ENCODE peak calls at places on chromosome 12, in eight cellular contexts. One of them, this sample, is unnamed.

GRCh38 chr12:50088577-50089335 is 3.6 kb downstream of the SMARCD1 start:
- DNase-seq in breast epithelium: no peak
- DNase-seq in Peyer's patch: peak
- DNase-seq in NCI-H1092 treated with DMSO at 0.1 percent for 48 hours: no peak
- DNase-seq in stomach: peak
- DNase-seq in GM06990: no peak
- DNase-seq in naive B cell: peak
- DNase-seq in AG09319: no peak
- DNase-seq in this sample: peak

GRCh38 chr12:1811281-1811947 is 9.0 kb upstream of the LRTM2 start:
- DNase-seq in breast epithelium: no peak
- DNase-seq in Peyer's patch: no peak
- DNase-seq in NCI-H1092 treated with DMSO at 0.1 percent for 48 hours: no peak
- DNase-seq in stomach: no peak
- DNase-seq in GM06990: no peak
- DNase-seq in naive B cell: no peak
- DNase-seq in AG09319: no peak
- DNase-seq in this sample: no peak

GRCh38 chr12:269216-269615 is 6.6 kb upstream of the SLC6A13 start:
- DNase-seq in breast epithelium: no peak
- DNase-seq in Peyer's patch: no peak
- DNase-seq in NCI-H1092 treated with DMSO at 0.1 percent for 48 hours: peak
- DNase-seq in stomach: no peak
- DNase-seq in GM06990: no peak
- DNase-seq in naive B cell: no peak
- DNase-seq in AG09319: no peak
- DNase-seq in this sample: no peak

GRCh38 chr12:67910360-67911292 is 78.6 kb upstream of the IFNG-AS1 start:
- DNase-seq in breast epithelium: no peak
- DNase-seq in Peyer's patch: no peak
- DNase-seq in NCI-H1092 treated with DMSO at 0.1 percent for 48 hours: no peak
- DNase-seq in stomach: no peak
- DNase-seq in GM06990: no peak
- DNase-seq in naive B cell: no peak
- DNase-seq in AG09319: peak
- DNase-seq in this sample: no peak

GRCh38 chr12:103814436-103814835 is 26.6 kb downstream of the NT5DC3 start:
- DNase-seq in breast epithelium: no peak
- DNase-seq in Peyer's patch: no peak
- DNase-seq in NCI-H1092 treated with DMSO at 0.1 percent for 48 hours: no peak
- DNase-seq in stomach: no peak
- DNase-seq in GM06990: no peak
- DNase-seq in naive B cell: no peak
- DNase-seq in AG09319: no peak
- DNase-seq in this sample: no peak

GRCh38 chr12:106107566-106107965 is 31.2 kb downstream of the NUAK1 start:
- DNase-seq in breast epithelium: no peak
- DNase-seq in Peyer's patch: no peak
- DNase-seq in NCI-H1092 treated with DMSO at 0.1 percent for 48 hours: no peak
- DNase-seq in stomach: no peak
- DNase-seq in GM06990: no peak
- DNase-seq in naive B cell: no peak
- DNase-seq in AG09319: no peak
- DNase-seq in this sample: no peak

GRCh38 chr12:75635606-75636444 is 124.4 kb upstream of the KRR1 start:
- DNase-seq in breast epithelium: no peak
- DNase-seq in Peyer's patch: no peak
- DNase-seq in NCI-H1092 treated with DMSO at 0.1 percent for 48 hours: no peak
- DNase-seq in stomach: no peak
- DNase-seq in GM06990: no peak
- DNase-seq in naive B cell: no peak
- DNase-seq in AG09319: no peak
- DNase-seq in this sample: no peak

GRCh38 chr12:26434299-26434915 is 239.0 kb downstream of the SSPN start:
- DNase-seq in breast epithelium: no peak
- DNase-seq in Peyer's patch: peak
- DNase-seq in NCI-H1092 treated with DMSO at 0.1 percent for 48 hours: peak
- DNase-seq in stomach: no peak
- DNase-seq in GM06990: no peak
- DNase-seq in naive B cell: peak
- DNase-seq in AG09319: peak
- DNase-seq in this sample: peak

GRCh38 chr12:69897744-69898143 is 72.7 kb downstream of the MYRFL start:
- DNase-seq in breast epithelium: no peak
- DNase-seq in Peyer's patch: no peak
- DNase-seq in NCI-H1092 treated with DMSO at 0.1 percent for 48 hours: no peak
- DNase-seq in stomach: no peak
- DNase-seq in GM06990: no peak
- DNase-seq in naive B cell: no peak
- DNase-seq in AG09319: peak
- DNase-seq in this sample: peak

GRCh38 chr12:105485926-105486325 is 155.4 kb downstream of the C12orf75 start:
- DNase-seq in breast epithelium: no peak
- DNase-seq in Peyer's patch: no peak
- DNase-seq in NCI-H1092 treated with DMSO at 0.1 percent for 48 hours: no peak
- DNase-seq in stomach: no peak
- DNase-seq in GM06990: no peak
- DNase-seq in naive B cell: no peak
- DNase-seq in AG09319: no peak
- DNase-seq in this sample: no peak

GRCh38 chr12:125503128-125503527 is 437.9 kb downstream of the AACS start:
- DNase-seq in breast epithelium: no peak
- DNase-seq in Peyer's patch: no peak
- DNase-seq in NCI-H1092 treated with DMSO at 0.1 percent for 48 hours: no peak
- DNase-seq in stomach: no peak
- DNase-seq in GM06990: no peak
- DNase-seq in naive B cell: no peak
- DNase-seq in AG09319: no peak
- DNase-seq in this sample: no peak

GRCh38 chr12:51773145-51773869 is 75.2 kb downstream of the FIGNL2 start:
- DNase-seq in breast epithelium: no peak
- DNase-seq in Peyer's patch: no peak
- DNase-seq in NCI-H1092 treated with DMSO at 0.1 percent for 48 hours: no peak
- DNase-seq in stomach: no peak
- DNase-seq in GM06990: no peak
- DNase-seq in naive B cell: no peak
- DNase-seq in AG09319: peak
- DNase-seq in this sample: no peak

GRCh38 chr12:132784580-132784979 is 22.9 kb upstream of the ANKLE2 start:
- DNase-seq in breast epithelium: no peak
- DNase-seq in Peyer's patch: no peak
- DNase-seq in NCI-H1092 treated with DMSO at 0.1 percent for 48 hours: no peak
- DNase-seq in stomach: no peak
- DNase-seq in GM06990: no peak
- DNase-seq in naive B cell: no peak
- DNase-seq in AG09319: no peak
- DNase-seq in this sample: no peak